ENCODE peak calls at places on chromosomes 16 and 17, in ten cellular contexts. S is uterus; G is ascending aorta; A is suprapubic skin; U is neural progenitor cell; B is tibial nerve; Z is kidney; M is cardiac muscle cell; T is CD4-positive, alpha-beta T cell; V is heart right ventricle. Y is an unnamed sample. For H3K9me3, the result is how much of the 10 kb centered on the place peaks cover.

GRCh38 chr16:65540913-65541312 is 419.1 kb upstream of the CDH11 start:
- DNase-seq in S (no peak), G (no peak), A (no peak), U (no peak), B (no peak), Z (no peak), M (no peak), T (no peak), V (no peak), Y (no peak)

GRCh38 chr16:58409316-58409973 is 17.2 kb downstream of the GINS3 start:
- DNase-seq in S (peak), G (no peak), A (no peak), U (no peak), B (peak), Z (no peak), M (no peak), T (no peak), V (peak), Y (no peak)

GRCh38 chr17:4479982-4480751 is 18.5 kb upstream of the SPNS2 start:
- DNase-seq in S (no peak), G (no peak), A (no peak), U (peak), B (no peak), Z (peak), M (no peak), T (no peak), V (no peak), Y (no peak)

GRCh38 chr17:12637015-12637414 is 28.7 kb upstream of the MYOCD start:
- DNase-seq in S (no peak), G (peak), A (no peak), U (no peak), B (no peak), Z (no peak), M (peak), T (no peak), V (no peak), Y (no peak)

GRCh38 chr17:50273654-50274040 is 619 bp upstream of the TMEM92 start:
- DNase-seq in S (peak), G (no peak), A (peak), U (no peak), B (no peak), Z (peak), M (no peak), T (no peak), V (no peak), Y (no peak)

GRCh38 chr17:67708378-67708777 is 9.4 kb upstream of the NOL11 start:
- DNase-seq in S (no peak), G (no peak), A (no peak), U (no peak), B (no peak), Z (no peak), M (no peak), T (no peak), V (no peak), Y (no peak)

GRCh38 chr16:53449816-53450517 is 15.7 kb downstream of the RBL2 start:
- DNase-seq in S (no peak), G (no peak), A (no peak), U (no peak), B (no peak), Z (no peak), M (no peak), T (no peak), V (no peak), Y (no peak)

GRCh38 chr17:73586921-73587680 is 57.1 kb downstream of the SDK2 start:
- DNase-seq in S (no peak), G (no peak), A (no peak), U (no peak), B (no peak), Z (no peak), M (no peak), T (no peak), V (peak), Y (no peak)

GRCh38 chr16:77223184-77223583 is 24.0 kb downstream of the SYCE1L start:
- DNase-seq in S (no peak), G (no peak), A (no peak), U (peak), B (no peak), Z (no peak), M (no peak), T (no peak), V (no peak), Y (no peak)

GRCh38 chr17:50210249-50211225 is 9.1 kb upstream of the COL1A1 start:
- DNase-seq in S (peak), G (peak), A (peak), U (peak), B (no peak), Z (peak), M (peak), T (no peak), V (peak), Y (no peak)

GRCh38 chr16:50771366-50771765 is 29.5 kb downstream of the CYLD start:
- DNase-seq in S (no peak), G (no peak), A (no peak), U (no peak), B (no peak), Z (no peak), M (no peak), T (no peak), V (no peak), Y (no peak)

GRCh38 chr16:64878964-64879363 is 242.9 kb downstream of the CDH11 start:
- DNase-seq in S (no peak), G (no peak), A (no peak), U (no peak), B (no peak), Z (no peak), M (no peak), T (no peak), V (no peak), Y (no peak)

GRCh38 chr17:80695979-80696378 is 151.3 kb downstream of the RPTOR start:
- DNase-seq in S (no peak), G (no peak), A (no peak), U (no peak), B (no peak), Z (no peak), M (no peak), T (no peak), V (no peak), Y (no peak)

GRCh38 chr17:72635034-72635654 is 457.3 kb downstream of the SLC39A11 start:
- DNase-seq in S (no peak), G (no peak), A (no peak), U (no peak), B (no peak), Z (no peak), M (no peak), T (no peak), V (no peak), Y (no peak)

GRCh38 chr17:58382108-58382884 is 30.3 kb upstream of the SUPT4H1 start:
- DNase-seq in S (no peak), G (no peak), A (no peak), U (no peak), B (no peak), Z (no peak), M (no peak), T (no peak), V (no peak), Y (no peak)

GRCh38 chr17:35245196-35245486 is 2.3 kb downstream of the SLFN5 start:
- DNase-seq in S (no peak), G (no peak), A (no peak), U (no peak), B (no peak), Z (no peak), M (no peak), T (no peak), V (no peak), Y (no peak)

GRCh38 chr16:80092686-80093085 is 448.1 kb upstream of the DYNLRB2 start:
- DNase-seq in S (no peak), G (no peak), A (no peak), U (no peak), B (no peak), Z (no peak), M (no peak), T (no peak), V (no peak), Y (no peak)

GRCh38 chr17:16909887-16910286 is 62.0 kb downstream of the TNFRSF13B start:
- DNase-seq in S (no peak), G (peak), A (no peak), U (no peak), B (no peak), Z (no peak), M (no peak), T (no peak), V (no peak), Y (no peak)

GRCh38 chr17:73909156-73909555 is 264.9 kb upstream of the SDK2 start:
- DNase-seq in S (no peak), G (no peak), A (no peak), U (no peak), B (no peak), Z (no peak), M (no peak), T (no peak), V (no peak), Y (no peak)

GRCh38 chr17:40457369-40457768 is 14.1 kb downstream of the IGFBP4 start:
- DNase-seq in S (no peak), G (no peak), A (no peak), U (no peak), B (no peak), Z (peak), M (no peak), T (no peak), V (no peak), Y (no peak)

GRCh38 chr16:79272141-79272577 is 328.4 kb downstream of the MAF start:
- DNase-seq in S (no peak), G (no peak), A (no peak), U (no peak), B (no peak), Z (no peak), M (no peak), T (peak), V (no peak), Y (no peak)

GRCh38 chr16:58511933-58512815 is 3.1 kb upstream of the SETD6 start:
- DNase-seq in S (peak), G (peak), A (peak), U (peak), B (peak), Z (peak), M (peak), T (peak), V (peak), Y (no peak)

GRCh38 chr16:64991011-64991410 is 130.9 kb downstream of the CDH11 start:
- DNase-seq in S (no peak), G (no peak), A (no peak), U (no peak), B (no peak), Z (no peak), M (no peak), T (no peak), V (peak), Y (no peak)

GRCh38 chr16:76278976-76279375 is 1.8 kb downstream of the CNTNAP4 start:
- DNase-seq in S (no peak), G (no peak), A (no peak), U (peak), B (no peak), Z (no peak), M (peak), T (no peak), V (no peak), Y (no peak)

GRCh38 chr16:58264961-58265479 is 29.8 kb downstream of the PRSS54 start:
- DNase-seq in S (no peak), G (no peak), A (no peak), U (no peak), B (no peak), Z (no peak), M (no peak), T (no peak), V (no peak), Y (no peak)

DNA sequence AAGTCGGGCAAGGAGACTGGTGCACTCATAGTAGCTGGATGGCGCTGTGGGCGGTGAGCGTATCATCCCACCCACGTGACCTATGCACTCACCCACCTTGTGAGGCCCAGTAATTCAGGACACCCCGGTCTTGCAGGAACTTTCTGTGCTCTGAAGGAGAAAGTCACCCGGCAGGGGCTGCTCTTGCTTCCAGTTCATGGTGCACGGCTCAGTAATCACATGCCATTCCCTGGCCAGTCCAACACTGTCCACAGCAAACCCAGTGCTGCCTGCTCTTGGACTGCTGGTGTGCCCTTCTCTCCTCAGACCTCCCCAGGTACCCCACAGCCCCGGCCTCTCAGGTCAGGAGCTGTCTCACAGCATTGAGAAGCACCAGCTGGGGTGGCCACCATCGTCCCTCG is 16.4 kb upstream of the RHBDF2 start:
- DNase-seq in S (no peak), G (no peak), A (no peak), U (no peak), B (no peak), Z (peak), M (no peak), T (no peak), V (no peak), Y (no peak)
- TF ChIP-seq CTCF in S (no peak), G (no peak), A (no peak), U (no peak), B (no peak), Z (no peak), M (no peak), T (no peak), V (no peak), Y (no peak)

GRCh38 chr17:14780116-14780515 is 479.2 kb downstream of the HS3ST3B1 start:
- DNase-seq in S (no peak), G (no peak), A (no peak), U (peak), B (no peak), Z (no peak), M (no peak), T (no peak), V (no peak), Y (no peak)
- H3K9me3 ChIP-seq in S (under half), G (under half), A (under half), U (under half), B (under half), Z (under half), M (under half), T (under half), V (under half), Y (under half)

GRCh38 chr16:55323637-55324490 is at the start of gene IRX6:
- DNase-seq in S (no peak), G (no peak), A (peak), U (peak), B (no peak), Z (peak), M (peak), T (no peak), V (peak), Y (peak)
- TF ChIP-seq CTCF in S (no peak), G (peak), A (peak), U (peak), B (no peak), Z (no peak), M (peak), T (no peak), V (peak), Y (peak)

GRCh38 chr16:62477796-62478195 is 441.6 kb upstream of the CDH8 start:
- DNase-seq in S (no peak), G (no peak), A (no peak), U (no peak), B (no peak), Z (peak), M (no peak), T (no peak), V (no peak), Y (no peak)
- H3K9me3 ChIP-seq in S (under half), G (under half), A (under half), U (under half), B (under half), Z (under half), M (under half), T (under half), V (under half), Y (under half)

DNA sequence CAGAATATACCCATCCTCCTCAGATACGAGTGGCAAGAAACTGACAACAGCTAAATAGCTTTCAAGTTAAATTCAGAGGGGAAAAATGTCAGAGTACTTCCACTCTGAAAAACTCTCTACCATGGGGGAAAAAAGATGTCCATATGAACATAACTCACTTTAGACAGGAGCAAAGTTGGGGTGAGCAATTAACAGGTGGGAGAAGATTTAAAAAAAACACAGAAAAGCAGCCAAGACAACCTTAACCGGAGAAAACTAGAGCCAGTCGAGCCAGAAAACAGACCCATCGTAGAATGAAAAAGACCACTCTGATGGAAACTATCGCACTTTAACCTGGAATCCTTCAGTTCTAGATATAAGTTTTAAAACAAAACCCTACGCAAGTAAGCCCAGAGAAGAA is 833 bp downstream of the TERF2 start:
- DNase-seq in S (no peak), G (no peak), A (no peak), U (no peak), B (no peak), Z (no peak), M (no peak), T (no peak), V (no peak), Y (no peak)
- TF ChIP-seq CTCF in S (no peak), G (no peak), A (no peak), U (no peak), B (no peak), Z (no peak), M (no peak), T (no peak), V (no peak), Y (no peak)

GRCh38 chr16:89801800-89802199 is 14.6 kb downstream of the FANCA start:
- DNase-seq in S (no peak), G (no peak), A (no peak), U (no peak), B (no peak), Z (no peak), M (no peak), T (no peak), V (no peak), Y (no peak)
- H3K9me3 ChIP-seq in S (under half), G (under half), A (under half), U (under half), B (under half), Z (under half), M (under half), T (under half), V (under half), Y (under half)

GRCh38 chr17:78675836-78676235 is 98.6 kb upstream of the DNAH17 start:
- DNase-seq in S (no peak), G (no peak), A (no peak), U (no peak), B (no peak), Z (no peak), M (no peak), T (no peak), V (no peak), Y (no peak)

GRCh38 chr17:78674156-78674555 is 97.0 kb upstream of the DNAH17 start:
- DNase-seq in S (no peak), G (no peak), A (no peak), U (no peak), B (no peak), Z (no peak), M (no peak), T (no peak), V (no peak), Y (no peak)

GRCh38 chr17:78673395-78673794 is 96.2 kb upstream of the DNAH17 start:
- DNase-seq in S (no peak), G (no peak), A (no peak), U (no peak), B (no peak), Z (no peak), M (no peak), T (no peak), V (no peak), Y (no peak)

GRCh38 chr17:78675316-78675616 is 98.1 kb upstream of the DNAH17 start:
- DNase-seq in S (no peak), G (no peak), A (no peak), U (no peak), B (no peak), Z (no peak), M (no peak), T (no peak), V (no peak), Y (no peak)

GRCh38 chr17:78674595-78675315 is 97.6 kb upstream of the DNAH17 start:
- DNase-seq in S (no peak), G (no peak), A (no peak), U (peak), B (no peak), Z (no peak), M (no peak), T (no peak), V (no peak), Y (no peak)
- TF ChIP-seq CTCF in S (no peak), G (no peak), A (no peak), U (peak), B (no peak), Z (no peak), M (no peak), T (no peak), V (no peak), Y (peak)

GRCh38 chr16:35510701-35511100 is 2051.3 kb downstream of the TP53TG3F start:
- DNase-seq in S (no peak), G (no peak), A (no peak), U (no peak), B (no peak), Z (no peak), M (no peak), T (no peak), V (no peak), Y (peak)
- H3K9me3 ChIP-seq in S (under half), G (under half), A (under half), U (under half), B (under half), Z (under half), M (under half), T (under half), V (under half), Y (under half)

GRCh38 chr17:47830396-47830907 is 889 bp downstream of the MRPL10 start:
- DNase-seq in S (no peak), G (no peak), A (no peak), U (no peak), B (no peak), Z (no peak), M (no peak), T (no peak), V (no peak), Y (no peak)

GRCh38 chr17:47831934-47832327 is 461 bp downstream of the LRRC46 start:
- DNase-seq in S (no peak), G (no peak), A (no peak), U (no peak), B (no peak), Z (no peak), M (no peak), T (no peak), V (no peak), Y (no peak)

GRCh38 chr17:47834756-47835155 is 3.3 kb downstream of the LRRC46 start:
- DNase-seq in S (no peak), G (no peak), A (no peak), U (no peak), B (no peak), Z (no peak), M (no peak), T (no peak), V (no peak), Y (no peak)

GRCh38 chr17:47829870-47830269 is 1.5 kb downstream of the MRPL10 start:
- DNase-seq in S (no peak), G (no peak), A (no peak), U (no peak), B (no peak), Z (no peak), M (no peak), T (peak), V (no peak), Y (no peak)

DNA sequence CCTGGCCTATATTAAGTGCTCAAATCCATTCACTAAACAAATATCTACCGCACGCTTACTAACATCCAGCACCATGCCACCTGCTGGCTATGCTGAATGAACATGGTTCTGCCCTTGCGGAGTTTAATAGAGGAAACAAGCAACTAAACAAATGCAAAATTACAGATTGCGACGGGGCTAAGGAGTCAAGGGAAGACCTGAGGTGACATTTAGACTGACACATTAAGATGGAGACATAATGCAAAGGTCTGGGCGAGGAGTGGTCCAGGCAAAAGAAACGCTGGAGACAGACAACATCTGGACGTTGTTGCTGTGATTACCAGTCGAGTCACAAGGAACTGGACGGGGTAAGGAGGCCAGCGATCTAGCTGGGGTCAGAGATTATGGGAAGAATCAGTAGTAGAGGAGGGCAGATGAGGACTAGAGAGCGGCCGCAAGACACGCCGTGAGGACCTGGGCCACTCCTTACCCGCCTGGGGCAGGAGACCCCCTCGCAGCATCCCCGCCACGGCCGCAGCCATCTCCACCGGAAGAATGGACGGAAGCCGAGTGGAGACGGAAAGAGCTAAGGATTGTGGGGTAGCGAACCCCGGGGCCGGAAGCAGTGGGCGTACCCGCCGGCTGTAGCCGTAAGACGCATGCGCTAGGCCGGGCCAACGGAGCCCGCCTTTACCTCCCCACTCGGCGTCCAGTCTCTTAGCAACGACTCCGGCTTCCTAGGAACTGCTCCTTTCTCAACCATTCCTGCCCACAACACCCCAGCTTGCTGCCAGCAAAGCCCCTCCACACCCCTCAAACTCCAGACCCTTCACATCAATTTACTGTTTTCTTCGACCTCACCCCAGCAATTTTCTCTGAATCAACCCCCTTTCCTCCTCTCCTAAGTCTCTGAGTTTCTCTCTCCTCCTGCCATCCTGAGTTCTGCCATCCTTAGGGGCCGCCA is at the start of the genes LRRC46 and MRPL10:
- DNase-seq in S (peak), G (peak), A (peak), U (peak), B (peak), Z (peak), M (peak), T (peak), V (peak), Y (no peak)
- TF ChIP-seq CTCF in S (no peak), G (peak), A (no peak), U (peak), B (peak), Z (peak), M (peak), T (no peak), V (no peak), Y (peak)

GRCh38 chr17:21674242-21674731 is 18.0 kb upstream of the KCNJ18 start:
- DNase-seq in S (peak), G (peak), A (peak), U (no peak), B (no peak), Z (peak), M (no peak), T (no peak), V (no peak), Y (no peak)
- H3K9me3 ChIP-seq in S (under half), G (under half), A (under half), U (under half), B (under half), Z (under half), M (under half), T (under half), V (under half), Y (under half)